ENCODE peak calls at places on chromosomes 4 and X, in six cellular contexts. L is AG04450, O is OCI-LY7, T is H9, M is upper lobe of right lung, U is cardiac muscle cell. A is an unnamed sample. For H3K9me3, the result is how much of the 10 kb centered on the place peaks cover.

GRCh38 chr4:142040043-142040442 is 403.7 kb downstream of the IL15 start:
- DNase-seq in M (no peak), U (no peak), L (no peak), O (no peak), T (peak), A (no peak)

GRCh38 chr4:152112887-152113286 is 352.1 kb upstream of the GATB start:
- DNase-seq in T (no peak), O (no peak), M (no peak), L (no peak), U (no peak), A (peak)

GRCh38 chrX:15524417-15524816 is 23.8 kb downstream of the BMX start:
- DNase-seq in U (peak), O (no peak), T (no peak), M (no peak), L (no peak), A (no peak)

GRCh38 chr4:34138385-34138784 is 2105.9 kb downstream of the ARAP2 start:
- DNase-seq in T (no peak), O (no peak), M (no peak), U (no peak), L (no peak), A (no peak)

GRCh38 chr4:77025643-77026321 is 50.0 kb downstream of the CCNI start:
- DNase-seq in T (no peak), U (no peak), O (no peak), M (no peak), L (no peak), A (no peak)

GRCh38 chr4:119632216-119632615 is 3.6 kb upstream of the PDE5A start:
- DNase-seq in O (no peak), M (no peak), L (no peak), T (no peak), U (no peak), A (no peak)

GRCh38 chr4:41963105-41963504 is 18.5 kb upstream of the DCAF4L1 start:
- DNase-seq in T (no peak), U (peak), O (peak), L (no peak), M (no peak), A (no peak)

GRCh38 chr4:16199132-16199531 is 27.1 kb downstream of the TAPT1 start:
- DNase-seq in T (no peak), L (no peak), M (no peak), U (peak), O (peak), A (no peak)

GRCh38 chrX:119602701-119603255 is 3.4 kb downstream of the NKRF start:
- DNase-seq in U (no peak), L (no peak), T (no peak), O (no peak), M (no peak), A (no peak)

GRCh38 chr4:119041951-119042560 is 93.6 kb upstream of the MYOZ2 start:
- DNase-seq in M (no peak), U (peak), T (peak), O (peak), L (peak), A (peak)

GRCh38 chr4:106021737-106022410 is 126.6 kb downstream of the NPNT start:
- DNase-seq in U (no peak), O (no peak), M (no peak), T (no peak), L (no peak), A (no peak)

GRCh38 chr4:121696641-121697461 is at the start of gene ANXA5:
- DNase-seq in U (peak), T (peak), M (peak), L (peak), O (peak), A (peak)

GRCh38 chrX:107725761-107726555 is 49.6 kb downstream of the TSC22D3 start:
- DNase-seq in O (no peak), U (no peak), M (no peak), L (no peak), T (no peak), A (no peak)

GRCh38 chr4:81913427-81913878 is 441.7 kb upstream of the RASGEF1B start:
- DNase-seq in M (no peak), O (peak), T (peak), L (peak), U (peak), A (no peak)

GRCh38 chr4:107685740-107686139 is 34.3 kb downstream of the PAPSS1 start:
- DNase-seq in M (no peak), O (no peak), L (no peak), U (no peak), T (no peak), A (no peak)

GRCh38 chr4:763922-764321 is 58.3 kb downstream of the PCGF3 start:
- DNase-seq in T (no peak), L (no peak), U (no peak), M (no peak), O (no peak), A (no peak)

GRCh38 chr4:761739-762138 is 56.1 kb downstream of the PCGF3 start:
- DNase-seq in O (no peak), T (no peak), M (no peak), L (no peak), U (no peak), A (no peak)

GRCh38 chr4:761086-761485 is 55.5 kb downstream of the PCGF3 start:
- DNase-seq in O (no peak), T (no peak), U (no peak), M (no peak), L (no peak), A (no peak)

GRCh38 chr4:763191-763810 is 57.7 kb downstream of the PCGF3 start:
- DNase-seq in T (no peak), U (no peak), M (no peak), L (no peak), O (no peak), A (no peak)

DNA sequence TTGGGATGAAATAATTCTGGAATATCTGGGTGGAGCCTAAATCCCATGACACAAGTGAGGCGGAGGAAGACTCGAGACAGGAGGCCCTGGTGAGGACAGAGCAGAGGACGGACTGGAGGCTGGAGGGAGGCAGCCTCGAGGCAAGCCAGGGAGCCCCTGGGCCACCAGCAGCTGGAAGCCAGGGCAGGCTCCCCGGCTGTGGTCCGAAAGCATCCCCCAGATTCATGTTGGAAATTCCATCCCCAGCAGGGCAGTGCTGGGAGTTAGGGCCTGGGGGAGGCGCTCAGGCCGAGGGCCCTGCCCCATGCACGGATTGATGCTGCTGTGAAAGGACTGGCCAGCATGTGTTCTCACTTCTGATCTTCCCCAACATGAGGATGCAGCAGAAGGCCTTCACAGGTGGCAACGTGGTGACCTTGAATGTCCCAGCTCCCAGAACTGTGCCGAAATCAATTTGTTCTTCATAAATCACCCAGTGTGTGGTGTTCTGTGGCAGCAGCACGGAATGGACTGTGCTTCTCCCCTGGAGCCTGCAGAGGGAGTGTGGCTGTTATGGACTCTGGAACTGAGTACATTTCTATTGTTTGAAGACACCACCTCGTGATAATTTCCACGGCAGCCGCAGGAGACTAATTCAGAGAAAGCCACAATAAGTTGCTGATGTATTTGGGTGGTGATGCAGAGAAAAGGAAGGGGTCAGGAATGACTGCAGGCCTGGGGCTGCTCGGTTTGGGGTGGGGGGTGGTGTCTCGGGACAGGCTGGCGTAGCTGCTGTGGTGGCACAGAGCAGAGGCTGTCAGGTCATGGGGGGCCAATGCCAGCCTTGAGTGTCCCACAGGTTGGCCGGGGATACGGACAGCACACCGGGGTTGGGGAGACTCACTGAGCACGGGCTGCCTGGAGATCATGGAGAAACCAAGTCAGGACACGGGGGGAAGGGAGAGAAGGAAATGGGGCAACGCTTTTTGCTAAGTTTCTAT is 56.9 kb downstream of the PCGF3 start:
- DNase-seq in L (no peak), M (no peak), U (no peak), O (peak), T (no peak), A (no peak)
- H3K9me3 ChIP-seq in L (under half), M (under half), U (under half), O (under half), T (under half), A (half or more)

DNA sequence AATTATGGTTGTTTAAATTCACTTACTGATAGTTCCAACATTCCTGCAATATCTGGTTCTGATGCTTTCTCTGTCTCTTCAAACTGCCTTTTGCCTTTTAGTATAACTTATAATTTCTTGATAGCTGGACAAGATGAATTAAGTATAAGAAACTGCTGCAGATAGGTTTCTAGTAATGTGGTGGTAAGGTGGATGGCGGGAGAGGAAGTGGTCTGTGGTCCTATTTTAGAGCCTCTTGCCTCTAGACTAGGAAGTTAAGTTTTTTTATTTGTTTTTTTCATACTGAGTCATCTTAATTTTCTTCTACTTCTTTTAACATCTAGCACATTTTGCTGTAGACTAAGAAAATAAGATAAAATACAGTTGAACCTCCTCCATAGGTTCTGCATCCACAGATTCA is 310.0 kb downstream of the SLITRK2 start:
- DNase-seq in M (no peak), O (no peak), U (no peak), T (no peak), L (no peak), A (no peak)
- H3K9me3 ChIP-seq in M (under half), O (under half), U (under half), T (under half), L (under half), A (under half)

GRCh38 chr4:55938501-55938900 is 10.2 kb upstream of the CEP135 start:
- DNase-seq in T (no peak), O (no peak), M (no peak), U (no peak), L (no peak), A (no peak)
- H3K9me3 ChIP-seq in T (under half), O (under half), M (under half), U (under half), L (under half), A (under half)

DNA sequence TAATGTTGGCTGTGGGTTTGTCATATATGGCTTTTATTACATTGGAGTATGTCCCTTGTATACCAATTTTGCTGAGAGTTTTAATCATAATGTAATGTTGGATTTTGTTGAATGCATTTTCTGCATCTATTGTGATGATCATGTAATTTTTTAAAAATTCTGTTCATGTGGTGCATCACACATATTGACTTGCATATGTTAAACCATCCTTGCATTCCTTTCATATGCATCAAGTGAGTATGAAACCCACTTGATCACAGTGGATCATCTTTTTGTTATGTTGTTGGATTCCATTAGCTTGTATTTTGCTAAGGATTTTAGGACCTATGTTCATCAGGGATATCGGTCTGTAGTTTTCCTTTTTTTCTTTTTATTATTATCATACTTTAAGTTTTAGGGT is 12.1 kb downstream of the HEPH start:
- DNase-seq in M (no peak), L (no peak), T (no peak), O (no peak), U (no peak), A (no peak)
- H3K9me3 ChIP-seq in M (under half), L (under half), T (under half), O (under half), U (under half), A (under half)

DNA sequence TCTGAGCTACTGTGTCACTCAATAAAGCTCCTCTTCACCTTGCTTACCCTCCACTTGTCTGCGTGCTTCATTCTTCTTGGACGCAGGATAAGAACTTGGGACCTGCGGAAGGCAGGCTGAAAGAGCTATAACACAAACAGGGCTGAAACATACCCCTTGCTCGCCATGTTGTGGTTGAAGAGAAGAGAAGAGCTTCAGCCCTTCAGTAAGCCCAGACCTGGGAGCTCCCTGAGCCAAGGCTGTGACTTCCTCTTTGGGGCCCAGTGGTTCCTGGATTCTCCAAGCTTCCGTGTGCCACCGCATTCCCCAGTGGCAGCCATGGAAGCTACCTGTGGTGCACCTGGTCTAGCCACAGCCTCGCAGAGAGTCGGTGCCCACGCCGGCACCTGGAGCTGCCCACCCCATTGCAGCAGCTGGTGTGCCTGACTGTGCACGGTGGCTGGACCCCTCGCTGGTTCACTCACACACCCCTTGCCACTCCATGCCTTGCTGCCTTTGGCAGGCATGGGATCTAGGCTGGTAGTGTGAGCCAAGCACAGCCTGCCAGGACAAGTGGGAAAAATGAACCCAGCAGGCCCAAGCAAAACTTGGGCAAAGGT is 160.6 kb downstream of the EVC2 start:
- DNase-seq in U (no peak), O (no peak), T (no peak), M (no peak), L (no peak), A (no peak)
- H3K9me3 ChIP-seq in U (under half), O (under half), T (under half), M (under half), L (under half), A (under half)

GRCh38 chr4:161496-162284 is 37.4 kb downstream of the ZNF718 start:
- DNase-seq in U (no peak), O (no peak), T (no peak), L (no peak), M (no peak), A (no peak)
- H3K9me3 ChIP-seq in U (under half), O (half or more), T (half or more), L (under half), M (half or more), A (half or more)